ENCODE peak calls at places on chromosomes 1 and 21, in five cellular contexts. N is uterus, P is K562, B is kidney, C is heart right ventricle. E is an unnamed sample. For H3K4me1, the result is how much of the 10 kb centered on the place peaks cover.

GRCh38 chr1:176919386-176920378 is 244.8 kb downstream of the ASTN1 start:
- DNase-seq in P (no peak), N (no peak), C (no peak), B (no peak), E (no peak)

GRCh38 chr1:6507037-6507428 is 15.6 kb upstream of the PLEKHG5 start:
- DNase-seq in P (no peak), B (peak), N (no peak), C (no peak), E (no peak)

GRCh38 chr1:162502928-162503327 is 5.3 kb downstream of the UHMK1 start:
- DNase-seq in B (no peak), N (no peak), C (no peak), P (no peak), E (no peak)

GRCh38 chr1:2279210-2279639 is 51.1 kb downstream of the SKI start:
- DNase-seq in P (no peak), C (peak), N (peak), B (peak), E (peak)

GRCh38 chr1:15617874-15618684 is 821 bp downstream of the DDI2 start:
- DNase-seq in C (peak), B (no peak), P (peak), N (no peak), E (no peak)

GRCh38 chr1:12665511-12665910 is 21.6 kb downstream of the AADACL4 start:
- DNase-seq in P (no peak), C (no peak), B (no peak), N (no peak), E (no peak)

GRCh38 chr1:199404191-199404590 is 623.3 kb upstream of the NR5A2 start:
- DNase-seq in C (no peak), B (no peak), N (no peak), P (peak), E (no peak)

GRCh38 chr1:68495968-68496679 is 758 bp downstream of the DEPDC1 start:
- DNase-seq in N (no peak), B (no peak), P (no peak), C (no peak), E (no peak)

GRCh38 chr1:12098786-12099185 is 35.7 kb downstream of the TNFRSF8 start:
- DNase-seq in B (no peak), C (no peak), P (no peak), N (no peak), E (no peak)

GRCh38 chr1:197234581-197234980 is 33.5 kb upstream of the CRB1 start:
- DNase-seq in N (no peak), P (no peak), C (no peak), B (no peak), E (no peak)

GRCh38 chr1:116763787-116764465 is 9.7 kb downstream of the CD2 start:
- DNase-seq in P (peak), C (no peak), N (no peak), B (no peak), E (no peak)
- H3K4me3 ChIP-seq in P (no peak), C (no peak), N (no peak), B (peak), E (no peak)

GRCh38 chr21:42124081-42124480 is 53.0 kb downstream of the UMODL1 start:
- DNase-seq in P (no peak), B (peak), C (no peak), N (no peak), E (peak)

GRCh38 chr21:42124826-42125570 is 53.9 kb downstream of the UMODL1 start:
- DNase-seq in C (no peak), P (no peak), N (no peak), B (peak), E (peak)

GRCh38 chr21:42123509-42123908 is 52.4 kb downstream of the UMODL1 start:
- DNase-seq in C (no peak), P (no peak), B (peak), N (no peak), E (no peak)

GRCh38 chr21:42127164-42128125 is 56.3 kb downstream of the UMODL1 start:
- DNase-seq in C (no peak), N (no peak), P (no peak), B (peak), E (peak)

DNA sequence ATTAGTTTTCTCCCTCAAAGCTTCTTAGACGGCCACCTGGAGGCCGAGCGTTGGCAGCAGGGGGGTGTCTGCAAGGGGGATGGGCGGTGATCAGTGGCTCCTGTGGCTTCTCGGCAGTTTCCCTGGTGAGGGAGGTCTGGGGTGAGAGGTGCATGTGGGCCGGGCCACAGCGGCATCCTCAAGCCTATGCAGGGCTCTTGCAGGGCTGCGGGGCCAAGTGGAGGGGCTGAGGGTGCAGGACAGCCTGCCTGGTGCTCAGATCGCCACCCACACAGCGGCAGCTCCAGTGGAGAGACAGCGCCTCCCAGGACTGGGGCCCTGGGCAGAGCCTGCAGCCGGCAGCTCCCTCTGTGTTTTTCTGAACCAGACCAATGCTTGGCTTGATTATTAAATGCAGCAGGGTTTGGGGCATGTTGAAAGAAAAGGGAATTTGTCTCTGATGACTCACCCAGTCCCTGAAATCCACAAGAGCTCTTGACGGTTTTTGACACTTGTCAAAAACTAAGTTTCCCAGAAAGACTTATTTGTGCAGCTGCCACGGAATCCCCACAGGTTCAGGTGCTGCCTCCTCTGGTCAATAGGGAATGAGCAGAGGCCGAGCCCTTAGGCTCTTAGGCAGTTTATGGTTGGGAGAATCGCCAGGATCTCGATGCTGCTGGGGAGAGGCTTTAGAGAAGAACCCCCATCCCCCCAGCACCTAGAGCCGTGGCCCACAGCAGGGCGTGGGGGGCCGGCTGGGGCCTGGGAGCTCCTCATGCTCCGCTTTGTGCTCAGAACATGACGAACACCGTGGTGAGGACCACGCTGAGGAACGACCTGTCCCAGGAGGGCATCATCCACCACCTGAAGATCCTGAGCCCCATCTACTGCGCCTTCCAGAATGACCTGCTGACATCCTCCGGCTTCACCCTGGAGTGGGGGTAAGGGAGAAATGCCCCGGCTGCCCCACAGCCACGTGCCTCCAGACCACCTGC is 54.7 kb downstream of the UMODL1 start:
- DNase-seq in N (no peak), C (no peak), P (peak), B (peak), E (peak)
- TF ChIP-seq CTCF in N (no peak), C (no peak), P (peak), B (no peak), E (no peak)

GRCh38 chr1:181129771-181130606 is 41.5 kb downstream of the IER5 start:
- DNase-seq in P (peak), C (no peak), B (no peak), N (no peak), E (no peak)
- H3K4me1 ChIP-seq in P (half or more), C (under half), B (under half), N (under half), E (half or more)

DNA sequence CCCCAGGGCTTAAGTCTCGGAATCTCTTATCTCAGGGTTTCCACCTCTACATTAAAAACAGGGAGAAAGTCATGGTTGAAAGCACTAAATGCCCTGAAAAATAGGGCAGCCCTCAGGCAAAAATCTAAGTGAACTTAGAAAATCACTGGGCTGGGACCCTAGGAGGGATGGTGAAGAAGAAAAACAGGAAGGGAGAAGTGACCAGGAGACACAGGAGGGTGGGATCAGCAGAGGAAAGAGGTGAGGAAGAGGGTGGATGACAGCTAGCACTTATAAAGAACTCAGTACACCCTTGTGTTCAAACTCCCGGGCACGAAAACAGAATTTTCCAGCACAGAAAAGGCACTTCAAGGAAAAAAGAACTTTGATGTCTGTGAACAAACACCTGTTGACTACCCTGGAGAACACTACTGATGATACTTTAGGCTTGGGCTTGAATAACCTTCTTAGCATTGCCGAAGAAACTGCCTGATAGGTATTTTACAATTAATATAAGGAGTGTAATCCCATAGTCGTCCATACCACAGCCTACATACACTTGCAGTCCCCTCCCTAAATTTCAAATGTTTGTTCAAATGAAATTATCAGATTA is 2.0 kb downstream of the CHML start:
- DNase-seq in B (no peak), C (no peak), N (no peak), P (no peak), E (no peak)
- H3K4me3 ChIP-seq in B (no peak), C (peak), N (no peak), P (peak), E (peak)

DNA sequence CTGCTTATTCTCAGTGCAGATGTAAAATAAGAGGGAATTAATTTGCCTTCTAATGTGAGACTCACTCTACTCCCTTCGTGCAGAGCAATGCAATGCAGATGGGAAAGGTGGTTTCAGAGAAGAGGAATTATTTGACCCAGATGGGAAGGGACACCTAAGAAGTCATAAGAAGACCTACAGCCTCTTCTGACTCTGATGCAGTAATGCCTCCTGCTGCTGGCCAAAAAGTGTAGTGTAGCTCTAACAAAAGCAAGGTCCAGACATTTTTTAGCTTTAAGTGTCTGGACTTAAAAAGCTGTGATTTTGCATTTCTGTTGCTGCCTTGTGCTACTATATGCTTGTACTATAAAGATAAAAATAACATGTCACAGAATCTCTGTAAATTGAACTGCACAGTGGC is 501.4 kb downstream of the TTLL7 start:
- DNase-seq in P (no peak), B (no peak), C (no peak), N (no peak), E (no peak)
- TF ChIP-seq CTCF in P (no peak), B (no peak), C (no peak), N (no peak), E (no peak)

DNA sequence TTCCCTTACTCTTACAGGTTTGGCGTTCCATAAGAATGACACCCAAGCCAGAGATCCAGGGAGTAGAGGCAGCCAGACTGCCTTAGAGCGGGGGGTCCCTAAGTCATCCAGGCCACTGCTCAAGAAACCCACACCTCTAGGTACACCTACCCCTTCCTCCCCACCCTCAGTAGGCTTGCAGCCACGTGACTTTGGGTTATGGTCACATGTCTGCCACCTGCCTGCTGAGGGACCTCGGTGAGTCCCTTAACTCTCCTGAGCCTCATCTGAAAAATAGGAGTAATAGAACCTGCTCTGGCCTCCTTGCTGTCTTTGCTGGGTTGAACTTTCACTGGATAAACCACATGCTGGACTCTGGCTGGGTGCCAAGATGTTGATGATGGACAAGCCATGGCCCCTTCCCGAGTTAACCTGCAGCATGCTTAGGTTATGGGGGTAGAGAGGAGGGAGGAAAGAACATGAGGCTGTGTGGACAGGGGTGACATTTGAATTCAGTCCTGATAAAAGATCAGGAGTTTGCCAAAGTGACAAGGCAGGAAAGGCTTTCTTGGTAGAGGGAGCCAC is 4.5 kb downstream of the RPS6KA1 start:
- DNase-seq in B (no peak), C (no peak), N (no peak), P (no peak), E (no peak)
- H3K4me1 ChIP-seq in B (under half), C (under half), N (under half), P (under half), E (under half)

E was measured in left lung.